ENCODE peak calls at places on chromosomes 13 and 19, in eight cellular contexts. V is naive thymus-derived CD4-positive, alpha-beta T cell; W is fibroblast of pulmonary artery; Z is transverse colon; D is heart left ventricle; S is aorta; H is neuronal stem cell; M is BJ. G is an unnamed sample.

GRCh38 chr13:106986033-106986484 is 418.1 kb upstream of the ARGLU1 start:
- DNase-seq in D (no peak), H (no peak), M (peak), W (peak), Z (no peak), S (no peak), V (no peak), G (peak)

GRCh38 chr19:27618006-27618405 is 1594.9 kb downstream of the UQCRFS1 start:
- DNase-seq in D (no peak), V (no peak), W (no peak), S (no peak), Z (no peak), M (no peak), H (no peak), G (no peak)

GRCh38 chr13:45361596-45362206 is 20.7 kb upstream of the TPT1 start:
- DNase-seq in Z (no peak), W (peak), D (no peak), H (no peak), M (no peak), S (peak), V (no peak), G (no peak)

GRCh38 chr13:40479196-40479845 is 187.1 kb downstream of the FOXO1 start:
- DNase-seq in V (no peak), S (no peak), W (no peak), H (no peak), Z (no peak), M (no peak), D (no peak), G (no peak)

GRCh38 chr19:18848860-18849661 is 17.3 kb downstream of the UPF1 start:
- DNase-seq in Z (peak), S (peak), M (no peak), H (no peak), V (no peak), W (peak), D (peak), G (peak)

GRCh38 chr13:94369862-94370491 is 109.5 kb downstream of the DCT start:
- DNase-seq in S (no peak), V (no peak), D (no peak), H (no peak), W (peak), Z (peak), M (no peak), G (no peak)

GRCh38 chr13:23354520-23354919 is 79.0 kb downstream of the SACS start:
- DNase-seq in W (no peak), Z (no peak), M (no peak), S (no peak), D (no peak), H (no peak), V (no peak), G (no peak)

GRCh38 chr13:100721885-100722512 is 47.4 kb upstream of the TMTC4 start:
- DNase-seq in V (peak), Z (peak), M (no peak), W (peak), D (peak), H (peak), S (no peak), G (peak)

GRCh38 chr13:40048551-40048950 is 393.1 kb downstream of the COG6 start:
- DNase-seq in H (no peak), D (no peak), S (no peak), V (no peak), M (no peak), Z (no peak), W (no peak), G (no peak)

GRCh38 chr19:56834564-56835375 is 5.8 kb downstream of the PEG3 start:
- DNase-seq in H (no peak), V (no peak), D (no peak), S (no peak), M (no peak), W (no peak), Z (no peak), G (no peak)

GRCh38 chr19:17282488-17283256 is 971 bp downstream of the ANKLE1 start:
- DNase-seq in S (peak), M (no peak), V (peak), D (peak), Z (peak), W (peak), H (peak), G (peak)
- H3K4me3 ChIP-seq in S (no peak), M (peak), V (peak), D (no peak), Z (peak), W (peak), H (peak), G (peak)

GRCh38 chr19:13314761-13315160 is 164.6 kb downstream of the IER2 start:
- DNase-seq in S (no peak), W (no peak), V (no peak), D (no peak), Z (no peak), M (no peak), H (no peak), G (no peak)

GRCh38 chr19:13315495-13315894 is 165.3 kb downstream of the IER2 start:
- DNase-seq in Z (peak), H (no peak), S (no peak), D (no peak), V (no peak), W (no peak), M (no peak), G (no peak)

DNA sequence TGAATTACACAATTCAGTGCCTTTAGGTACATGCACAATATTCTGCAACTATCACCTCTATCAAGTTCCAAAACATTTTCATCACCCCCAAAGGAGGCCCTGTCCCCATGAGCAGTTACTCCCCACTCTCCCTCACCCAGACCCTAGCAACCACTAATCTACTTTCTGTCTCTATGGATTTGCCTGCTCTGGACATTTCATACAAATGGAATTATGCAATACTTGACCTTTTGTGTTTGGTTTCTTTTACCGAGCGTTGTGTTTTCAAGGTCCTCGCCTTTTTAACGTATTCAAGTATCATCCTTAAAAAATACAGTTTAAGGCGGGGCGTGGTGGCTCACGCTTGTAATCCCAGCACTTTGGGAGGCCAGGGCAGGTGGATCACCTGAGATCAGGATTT is 159.6 kb downstream of the IER2 start:
- DNase-seq in Z (no peak), S (no peak), W (no peak), V (no peak), M (no peak), H (no peak), D (no peak), G (no peak)
- H3K4me3 ChIP-seq in Z (no peak), S (no peak), W (no peak), V (no peak), M (no peak), H (no peak), D (no peak), G (no peak)

GRCh38 chr19:10096615-10096963 is 5.9 kb downstream of the ANGPTL6 start:
- DNase-seq in Z (peak), W (no peak), D (peak), H (no peak), S (no peak), V (no peak), M (no peak), G (no peak)
- H3K4me3 ChIP-seq in Z (peak), W (peak), D (peak), H (peak), S (no peak), V (peak), M (peak), G (peak)

DNA sequence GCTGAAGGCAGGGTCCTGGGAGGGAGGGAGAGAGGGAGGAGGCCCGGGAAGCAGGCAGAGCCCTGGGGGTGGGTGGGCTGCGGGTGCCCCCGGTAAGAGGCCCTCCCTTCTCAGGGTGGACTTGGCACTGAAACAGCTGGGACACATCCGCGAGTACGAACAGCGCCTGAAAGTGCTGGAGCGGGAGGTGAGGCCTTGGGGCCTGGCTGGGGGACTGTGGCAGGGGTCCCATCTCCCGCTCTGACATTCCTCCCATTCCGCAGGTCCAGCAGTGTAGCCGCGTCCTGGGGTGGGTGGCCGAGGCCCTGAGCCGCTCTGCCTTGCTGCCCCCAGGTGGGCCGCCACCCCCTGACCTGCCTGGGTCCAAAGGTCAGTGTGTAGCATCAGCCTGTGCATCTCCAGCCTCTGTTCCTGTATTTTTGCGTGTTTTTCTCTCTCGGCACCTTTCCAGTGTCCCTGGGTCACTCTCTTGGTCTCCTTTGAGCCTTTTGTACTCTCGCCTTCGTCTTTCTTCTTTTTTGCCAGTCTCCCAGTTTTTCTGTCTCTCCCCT is 53.4 kb downstream of the TRPM4 start:
- DNase-seq in D (no peak), M (no peak), V (no peak), Z (no peak), W (no peak), S (no peak), H (no peak), G (no peak)
- H3K4me3 ChIP-seq in D (no peak), M (no peak), V (no peak), Z (peak), W (no peak), S (no peak), H (no peak), G (no peak)

DNA sequence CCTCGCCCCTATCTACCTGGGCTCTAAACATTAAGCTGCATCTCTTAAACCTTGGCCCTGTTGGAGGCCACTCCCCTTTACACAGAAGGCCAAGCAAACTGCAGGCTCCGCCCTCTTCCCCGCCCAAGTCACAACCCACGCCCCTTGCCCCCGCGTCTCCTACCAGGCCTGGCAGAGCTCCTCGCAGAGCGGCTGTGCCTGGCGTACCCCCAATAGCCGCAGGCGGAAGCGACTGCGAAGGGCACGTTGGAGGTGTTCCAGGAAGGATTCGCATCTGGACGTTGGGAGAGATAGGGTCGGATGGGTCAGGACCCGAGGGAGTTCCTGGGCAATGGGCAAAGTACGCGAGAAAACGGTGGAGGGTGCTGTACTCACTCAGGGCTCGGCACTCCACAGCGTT is 5.9 kb downstream of the RTBDN start:
- DNase-seq in V (no peak), H (no peak), D (no peak), S (no peak), Z (peak), W (peak), M (no peak), G (peak)
- H3K4me3 ChIP-seq in V (no peak), H (no peak), D (no peak), S (no peak), Z (no peak), W (no peak), M (no peak), G (no peak)

DNA sequence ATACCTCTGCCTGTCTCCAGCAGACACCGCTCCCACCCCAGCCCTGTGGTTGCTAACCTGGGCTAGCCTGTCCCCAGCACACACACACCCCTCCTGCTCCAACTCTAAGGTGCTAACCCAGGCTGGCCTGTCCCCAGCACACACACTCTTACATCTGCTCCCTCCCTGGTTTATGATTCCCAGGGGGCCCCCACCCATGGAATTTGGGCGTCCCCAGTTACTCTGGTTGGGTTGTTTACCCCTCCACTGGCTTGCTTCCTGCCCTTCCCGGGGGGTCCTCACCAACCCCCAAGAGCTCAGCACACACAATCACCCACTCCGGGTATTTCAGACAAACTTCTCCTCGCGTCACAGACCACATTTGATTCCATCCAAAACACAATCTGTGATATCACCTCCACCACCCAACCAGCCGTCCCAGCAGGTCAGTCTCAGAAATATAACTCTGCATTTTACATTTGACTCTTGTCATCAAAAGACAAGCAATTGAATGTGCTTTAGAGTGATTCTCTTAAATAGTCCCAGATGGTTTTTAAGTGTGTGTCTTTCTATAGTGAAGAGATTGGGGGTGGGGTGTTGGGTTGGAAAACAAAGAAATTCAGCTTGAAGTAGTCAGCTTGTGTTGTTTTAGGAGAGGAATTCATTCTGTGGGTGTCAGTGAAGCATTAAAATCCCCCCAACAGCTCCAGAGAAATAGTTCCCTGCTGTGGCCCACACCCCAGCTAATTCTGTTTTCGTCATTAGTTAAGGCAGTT is 20.1 kb downstream of the COL4A2 start:
- DNase-seq in D (no peak), Z (no peak), M (no peak), H (no peak), V (no peak), S (no peak), W (no peak), G (no peak)
- H3K4me3 ChIP-seq in D (no peak), Z (no peak), M (no peak), H (no peak), V (no peak), S (no peak), W (no peak), G (no peak)

G was measured in cardiac muscle cell.